ENCODE peak calls at places on chromosomes 12 and 14, in eight cellular contexts. One of them, this sample, is unnamed.

GRCh38 chr14:49954171-49954631 is 61.3 kb downstream of the ARF6 start:
- DNase-seq in neural crest cell: no peak
- DNase-seq in osteoblast: peak
- DNase-seq in fibroblast of mammary gland: peak
- DNase-seq in stomach: no peak
- DNase-seq in progenitor cell of endocrine pancreas: no peak
- DNase-seq in IMR-90: peak
- DNase-seq in thyroid gland: peak
- DNase-seq in this sample: no peak

GRCh38 chr12:105330938-105331804 is 680 bp downstream of the C12orf75 start:
- DNase-seq in stomach: peak
- DNase-seq in neural crest cell: peak
- DNase-seq in osteoblast: peak
- DNase-seq in IMR-90: no peak
- DNase-seq in thyroid gland: peak
- DNase-seq in progenitor cell of endocrine pancreas: peak
- DNase-seq in fibroblast of mammary gland: no peak
- DNase-seq in this sample: peak

GRCh38 chr12:60489071-60489470 is 893.2 kb downstream of the SLC16A7 start:
- DNase-seq in progenitor cell of endocrine pancreas: no peak
- DNase-seq in neural crest cell: no peak
- DNase-seq in IMR-90: peak
- DNase-seq in thyroid gland: no peak
- DNase-seq in fibroblast of mammary gland: peak
- DNase-seq in osteoblast: no peak
- DNase-seq in stomach: no peak
- DNase-seq in this sample: no peak

GRCh38 chr12:85949253-85949652 is 75.2 kb downstream of the NTS start:
- DNase-seq in progenitor cell of endocrine pancreas: no peak
- DNase-seq in stomach: no peak
- DNase-seq in IMR-90: no peak
- DNase-seq in osteoblast: no peak
- DNase-seq in neural crest cell: no peak
- DNase-seq in thyroid gland: no peak
- DNase-seq in fibroblast of mammary gland: no peak
- DNase-seq in this sample: peak

GRCh38 chr14:50082308-50082742 is 34.0 kb downstream of the VCPKMT start:
- DNase-seq in osteoblast: no peak
- DNase-seq in fibroblast of mammary gland: no peak
- DNase-seq in thyroid gland: no peak
- DNase-seq in stomach: no peak
- DNase-seq in IMR-90: no peak
- DNase-seq in progenitor cell of endocrine pancreas: no peak
- DNase-seq in neural crest cell: no peak
- DNase-seq in this sample: no peak

GRCh38 chr12:109291531-109292341 is 17.3 kb downstream of the FOXN4 start:
- DNase-seq in fibroblast of mammary gland: peak
- DNase-seq in thyroid gland: peak
- DNase-seq in progenitor cell of endocrine pancreas: peak
- DNase-seq in IMR-90: no peak
- DNase-seq in stomach: peak
- DNase-seq in neural crest cell: peak
- DNase-seq in osteoblast: peak
- DNase-seq in this sample: peak

GRCh38 chr14:100067481-100067880 is 2.3 kb downstream of the EVL start:
- DNase-seq in fibroblast of mammary gland: no peak
- DNase-seq in stomach: no peak
- DNase-seq in IMR-90: no peak
- DNase-seq in neural crest cell: no peak
- DNase-seq in thyroid gland: no peak
- DNase-seq in osteoblast: no peak
- DNase-seq in progenitor cell of endocrine pancreas: no peak
- DNase-seq in this sample: no peak

GRCh38 chr12:89451876-89452275 is 72.7 kb downstream of the GALNT4 start:
- DNase-seq in fibroblast of mammary gland: peak
- DNase-seq in progenitor cell of endocrine pancreas: no peak
- DNase-seq in neural crest cell: peak
- DNase-seq in thyroid gland: peak
- DNase-seq in stomach: no peak
- DNase-seq in IMR-90: peak
- DNase-seq in osteoblast: peak
- DNase-seq in this sample: peak

GRCh38 chr12:6450091-6450868 is 1.6 kb upstream of the TAPBPL start:
- DNase-seq in progenitor cell of endocrine pancreas: no peak
- DNase-seq in neural crest cell: no peak
- DNase-seq in thyroid gland: no peak
- DNase-seq in fibroblast of mammary gland: no peak
- DNase-seq in stomach: no peak
- DNase-seq in IMR-90: no peak
- DNase-seq in osteoblast: no peak
- DNase-seq in this sample: no peak

GRCh38 chr12:130083746-130084145 is 78.5 kb upstream of the FZD10 start:
- DNase-seq in IMR-90: no peak
- DNase-seq in thyroid gland: no peak
- DNase-seq in progenitor cell of endocrine pancreas: no peak
- DNase-seq in fibroblast of mammary gland: no peak
- DNase-seq in stomach: no peak
- DNase-seq in neural crest cell: no peak
- DNase-seq in osteoblast: no peak
- DNase-seq in this sample: no peak

GRCh38 chr12:25249951-25250738 is 584 bp downstream of the KRAS start:
- DNase-seq in neural crest cell: peak
- DNase-seq in osteoblast: peak
- DNase-seq in stomach: peak
- DNase-seq in thyroid gland: peak
- DNase-seq in progenitor cell of endocrine pancreas: peak
- DNase-seq in IMR-90: peak
- DNase-seq in fibroblast of mammary gland: peak
- DNase-seq in this sample: peak

GRCh38 chr12:101785671-101786070 is 45.1 kb downstream of the GNPTAB start:
- DNase-seq in fibroblast of mammary gland: no peak
- DNase-seq in neural crest cell: no peak
- DNase-seq in thyroid gland: no peak
- DNase-seq in stomach: no peak
- DNase-seq in IMR-90: no peak
- DNase-seq in progenitor cell of endocrine pancreas: no peak
- DNase-seq in osteoblast: peak
- DNase-seq in this sample: no peak

GRCh38 chr12:48003226-48004038 is 844 bp downstream of the COL2A1 start:
- DNase-seq in thyroid gland: no peak
- DNase-seq in fibroblast of mammary gland: no peak
- DNase-seq in progenitor cell of endocrine pancreas: no peak
- DNase-seq in neural crest cell: peak
- DNase-seq in stomach: no peak
- DNase-seq in IMR-90: no peak
- DNase-seq in osteoblast: peak
- DNase-seq in this sample: peak

GRCh38 chr14:20427231-20428009 is 8.5 kb downstream of the KLHL33 start:
- DNase-seq in IMR-90: peak
- DNase-seq in thyroid gland: no peak
- DNase-seq in fibroblast of mammary gland: peak
- DNase-seq in progenitor cell of endocrine pancreas: no peak
- DNase-seq in neural crest cell: no peak
- DNase-seq in osteoblast: peak
- DNase-seq in stomach: no peak
- DNase-seq in this sample: peak

GRCh38 chr12:105427883-105428282 is 97.4 kb downstream of the C12orf75 start:
- DNase-seq in neural crest cell: no peak
- DNase-seq in thyroid gland: no peak
- DNase-seq in stomach: no peak
- DNase-seq in progenitor cell of endocrine pancreas: no peak
- DNase-seq in IMR-90: peak
- DNase-seq in osteoblast: no peak
- DNase-seq in fibroblast of mammary gland: peak
- DNase-seq in this sample: no peak

GRCh38 chr12:91926810-91927209 is 218.8 kb downstream of the BTG1 start:
- DNase-seq in fibroblast of mammary gland: peak
- DNase-seq in progenitor cell of endocrine pancreas: no peak
- DNase-seq in IMR-90: peak
- DNase-seq in neural crest cell: no peak
- DNase-seq in stomach: no peak
- DNase-seq in thyroid gland: no peak
- DNase-seq in osteoblast: no peak
- DNase-seq in this sample: no peak

GRCh38 chr14:56244138-56244789 is 126.1 kb downstream of the PELI2 start:
- DNase-seq in fibroblast of mammary gland: peak
- DNase-seq in stomach: no peak
- DNase-seq in IMR-90: peak
- DNase-seq in thyroid gland: no peak
- DNase-seq in osteoblast: peak
- DNase-seq in neural crest cell: no peak
- DNase-seq in progenitor cell of endocrine pancreas: no peak
- DNase-seq in this sample: peak

GRCh38 chr14:97977711-97978261 is 1180.6 kb downstream of the VRK1 start:
- DNase-seq in neural crest cell: no peak
- DNase-seq in fibroblast of mammary gland: peak
- DNase-seq in progenitor cell of endocrine pancreas: no peak
- DNase-seq in thyroid gland: peak
- DNase-seq in IMR-90: no peak
- DNase-seq in osteoblast: no peak
- DNase-seq in stomach: peak
- DNase-seq in this sample: peak

GRCh38 chr14:92963301-92964123 is 40.6 kb downstream of the CHGA start:
- DNase-seq in neural crest cell: no peak
- DNase-seq in thyroid gland: no peak
- DNase-seq in stomach: no peak
- DNase-seq in osteoblast: peak
- DNase-seq in fibroblast of mammary gland: no peak
- DNase-seq in progenitor cell of endocrine pancreas: no peak
- DNase-seq in IMR-90: no peak
- DNase-seq in this sample: no peak

GRCh38 chr14:101495827-101496778 is 65.2 kb upstream of the DIO3 start:
- DNase-seq in fibroblast of mammary gland: no peak
- DNase-seq in stomach: peak
- DNase-seq in osteoblast: peak
- DNase-seq in progenitor cell of endocrine pancreas: no peak
- DNase-seq in neural crest cell: no peak
- DNase-seq in thyroid gland: no peak
- DNase-seq in IMR-90: no peak
- DNase-seq in this sample: no peak

GRCh38 chr12:34294137-34294536 is 271.8 kb downstream of the ALG10 start:
- DNase-seq in fibroblast of mammary gland: no peak
- DNase-seq in osteoblast: no peak
- DNase-seq in thyroid gland: no peak
- DNase-seq in IMR-90: no peak
- DNase-seq in progenitor cell of endocrine pancreas: no peak
- DNase-seq in stomach: no peak
- DNase-seq in neural crest cell: no peak
- DNase-seq in this sample: no peak

GRCh38 chr12:95858451-95859343 is at the start of gene SNRPF:
- DNase-seq in thyroid gland: peak
- DNase-seq in osteoblast: peak
- DNase-seq in fibroblast of mammary gland: peak
- DNase-seq in progenitor cell of endocrine pancreas: peak
- DNase-seq in stomach: peak
- DNase-seq in IMR-90: peak
- DNase-seq in neural crest cell: peak
- DNase-seq in this sample: peak
- TF ChIP-seq CTCF in thyroid gland: peak
- TF ChIP-seq CTCF in osteoblast: no peak
- TF ChIP-seq CTCF in fibroblast of mammary gland: peak
- TF ChIP-seq CTCF in progenitor cell of endocrine pancreas: no peak
- TF ChIP-seq CTCF in stomach: no peak
- TF ChIP-seq CTCF in IMR-90: no peak
- TF ChIP-seq CTCF in neural crest cell: peak
- TF ChIP-seq CTCF in this sample: no peak

DNA sequence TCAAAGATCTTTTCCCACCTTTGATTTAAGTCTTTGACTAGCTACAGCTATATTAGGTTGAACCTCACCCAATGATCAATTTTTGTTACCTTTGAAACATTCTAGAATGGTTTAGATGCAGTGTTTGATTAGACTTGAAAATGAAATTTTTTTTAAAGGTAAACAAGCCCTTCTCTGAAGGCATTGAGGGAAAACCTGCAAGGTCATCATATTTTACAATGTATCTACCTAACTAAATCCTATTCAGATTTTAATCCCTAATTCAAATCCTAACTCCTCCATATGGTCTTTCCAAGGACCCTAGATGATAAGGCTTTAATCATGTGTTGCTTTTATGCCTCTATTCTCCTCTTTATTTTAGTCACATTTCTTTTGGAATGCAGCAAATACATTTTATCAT is 95.4 kb downstream of the ALG10B start:
- DNase-seq in progenitor cell of endocrine pancreas: no peak
- DNase-seq in neural crest cell: no peak
- DNase-seq in fibroblast of mammary gland: no peak
- DNase-seq in thyroid gland: no peak
- DNase-seq in osteoblast: no peak
- DNase-seq in stomach: no peak
- DNase-seq in IMR-90: no peak
- DNase-seq in this sample: no peak
- TF ChIP-seq CTCF in progenitor cell of endocrine pancreas: no peak
- TF ChIP-seq CTCF in neural crest cell: no peak
- TF ChIP-seq CTCF in fibroblast of mammary gland: no peak
- TF ChIP-seq CTCF in thyroid gland: no peak
- TF ChIP-seq CTCF in osteoblast: no peak
- TF ChIP-seq CTCF in stomach: no peak
- TF ChIP-seq CTCF in IMR-90: no peak
- TF ChIP-seq CTCF in this sample: no peak

GRCh38 chr14:52013984-52014600 is 24.7 kb downstream of the RTRAF start:
- DNase-seq in neural crest cell: peak
- DNase-seq in progenitor cell of endocrine pancreas: peak
- DNase-seq in IMR-90: no peak
- DNase-seq in thyroid gland: no peak
- DNase-seq in stomach: no peak
- DNase-seq in osteoblast: no peak
- DNase-seq in fibroblast of mammary gland: no peak
- DNase-seq in this sample: peak
- TF ChIP-seq CTCF in neural crest cell: peak
- TF ChIP-seq CTCF in progenitor cell of endocrine pancreas: peak
- TF ChIP-seq CTCF in IMR-90: no peak
- TF ChIP-seq CTCF in thyroid gland: no peak
- TF ChIP-seq CTCF in stomach: no peak
- TF ChIP-seq CTCF in osteoblast: peak
- TF ChIP-seq CTCF in fibroblast of mammary gland: peak
- TF ChIP-seq CTCF in this sample: peak

GRCh38 chr12:27012239-27012981 is 1.8 kb downstream of the TM7SF3 start:
- DNase-seq in neural crest cell: no peak
- DNase-seq in stomach: no peak
- DNase-seq in fibroblast of mammary gland: no peak
- DNase-seq in thyroid gland: peak
- DNase-seq in IMR-90: no peak
- DNase-seq in progenitor cell of endocrine pancreas: no peak
- DNase-seq in osteoblast: no peak
- DNase-seq in this sample: no peak

GRCh38 chr12:27014085-27014858 is at the start of gene TM7SF3:
- DNase-seq in progenitor cell of endocrine pancreas: peak
- DNase-seq in thyroid gland: peak
- DNase-seq in neural crest cell: peak
- DNase-seq in IMR-90: peak
- DNase-seq in stomach: peak
- DNase-seq in osteoblast: peak
- DNase-seq in fibroblast of mammary gland: peak
- DNase-seq in this sample: peak

GRCh38 chr12:27012982-27013255 is 1.3 kb downstream of the TM7SF3 start:
- DNase-seq in neural crest cell: no peak
- DNase-seq in osteoblast: no peak
- DNase-seq in progenitor cell of endocrine pancreas: no peak
- DNase-seq in IMR-90: no peak
- DNase-seq in stomach: no peak
- DNase-seq in fibroblast of mammary gland: no peak
- DNase-seq in thyroid gland: no peak
- DNase-seq in this sample: no peak

GRCh38 chr12:27014859-27015729 is 910 bp upstream of the TM7SF3 start:
- DNase-seq in osteoblast: no peak
- DNase-seq in progenitor cell of endocrine pancreas: no peak
- DNase-seq in thyroid gland: no peak
- DNase-seq in stomach: no peak
- DNase-seq in IMR-90: no peak
- DNase-seq in neural crest cell: no peak
- DNase-seq in fibroblast of mammary gland: no peak
- DNase-seq in this sample: no peak

GRCh38 chr12:27013606-27014084 is 539 bp downstream of the TM7SF3 start:
- DNase-seq in fibroblast of mammary gland: peak
- DNase-seq in IMR-90: peak
- DNase-seq in osteoblast: peak
- DNase-seq in stomach: no peak
- DNase-seq in progenitor cell of endocrine pancreas: no peak
- DNase-seq in neural crest cell: peak
- DNase-seq in thyroid gland: peak
- DNase-seq in this sample: peak
- TF ChIP-seq CTCF in fibroblast of mammary gland: no peak
- TF ChIP-seq CTCF in IMR-90: no peak
- TF ChIP-seq CTCF in osteoblast: no peak
- TF ChIP-seq CTCF in stomach: no peak
- TF ChIP-seq CTCF in progenitor cell of endocrine pancreas: no peak
- TF ChIP-seq CTCF in neural crest cell: no peak
- TF ChIP-seq CTCF in thyroid gland: no peak
- TF ChIP-seq CTCF in this sample: no peak